ENCODE peak calls at places on chromosomes 4 and X, in four cellular contexts. E is fibroblast of pulmonary artery, A is mucosa of descending colon, G is heart right ventricle. O is an unnamed sample.

GRCh38 chr4:156568479-156568878 is 403.1 kb downstream of the PDGFC start:
- DNase-seq in A (no peak), E (no peak), G (no peak), O (no peak)

GRCh38 chr4:7399433-7400234 is 35.1 kb downstream of the PSAPL1 start:
- DNase-seq in G (no peak), A (no peak), E (no peak), O (no peak)

GRCh38 chrX:40099046-40099968 is 1.5 kb upstream of the BCOR start:
- DNase-seq in G (peak), E (no peak), A (peak), O (peak)

GRCh38 chr4:174314770-174315169 is 31.1 kb downstream of the CEP44 start:
- DNase-seq in E (peak), G (no peak), A (no peak), O (no peak)

GRCh38 chr4:128229458-128229805 is 58.2 kb downstream of the PGRMC2 start:
- DNase-seq in G (no peak), E (no peak), A (no peak), O (no peak)

GRCh38 chr4:1321946-1322650 is 24.9 kb upstream of the UVSSA start:
- DNase-seq in E (no peak), A (no peak), G (no peak), O (no peak)

GRCh38 chr4:14008494-14008893 is 381.0 kb upstream of the BOD1L1 start:
- DNase-seq in G (no peak), A (no peak), E (no peak), O (no peak)

GRCh38 chr4:113534698-113535097 is 226.8 kb downstream of the CAMK2D start:
- DNase-seq in G (no peak), E (peak), A (no peak), O (no peak)

GRCh38 chr4:84691170-84691691 is 108.3 kb downstream of the CDS1 start:
- DNase-seq in G (no peak), A (no peak), E (peak), O (no peak)

GRCh38 chrX:20066968-20067708 is 49.6 kb downstream of the MAP7D2 start:
- DNase-seq in E (peak), A (peak), G (no peak), O (no peak)

GRCh38 chrX:40153335-40154221 is 55.8 kb upstream of the BCOR start:
- DNase-seq in G (no peak), E (peak), A (peak), O (no peak)

GRCh38 chr4:140300271-140300970 is 73.0 kb upstream of the SCOC start:
- DNase-seq in E (peak), A (no peak), G (no peak), O (no peak)

GRCh38 chr4:110294165-110294564 is 95.8 kb upstream of the ELOVL6 start:
- DNase-seq in A (no peak), E (no peak), G (no peak), O (no peak)

GRCh38 chr4:184237612-184238011 is 19.9 kb upstream of the ENPP6 start:
- DNase-seq in G (no peak), A (no peak), E (no peak), O (no peak)

GRCh38 chrX:115226929-115227328 is 7.0 kb downstream of the LRCH2 start:
- DNase-seq in A (no peak), E (peak), G (no peak), O (no peak)

GRCh38 chr4:55087016-55087929 is 38.1 kb downstream of the KDR start:
- DNase-seq in E (no peak), A (no peak), G (no peak), O (no peak)

GRCh38 chrX:30888526-30889146 is 418 bp downstream of the TAB3 start:
- DNase-seq in A (peak), G (peak), E (no peak), O (no peak)

GRCh38 chrX:99468993-99469392 is 941.1 kb downstream of the PCDH19 start:
- DNase-seq in A (no peak), G (no peak), E (no peak), O (no peak)

GRCh38 chr4:168076989-168077725 is 15.2 kb upstream of the ANXA10 start:
- DNase-seq in E (peak), A (peak), G (peak), O (peak)

GRCh38 chrX:134846042-134846441 is 144.7 kb upstream of the SMIM10 start:
- DNase-seq in G (no peak), A (no peak), E (no peak), O (no peak)

GRCh38 chr4:38455092-38455855 is 208.7 kb upstream of the KLF3 start:
- DNase-seq in E (no peak), G (no peak), A (no peak), O (peak)

GRCh38 chrX:117990438-117990837 is 126.2 kb downstream of the KLHL13 start:
- DNase-seq in A (no peak), E (no peak), G (no peak), O (no peak)

GRCh38 chr4:118953276-118953675 is 64.6 kb downstream of the SYNPO2 start:
- DNase-seq in G (no peak), E (no peak), A (no peak), O (no peak)

GRCh38 chr4:8910100-8910821 is 38.6 kb upstream of the HMX1 start:
- DNase-seq in E (no peak), A (no peak), G (no peak), O (no peak)

GRCh38 chr4:113147498-113148231 is 98.2 kb downstream of the ANK2 start:
- DNase-seq in E (no peak), A (no peak), G (no peak), O (no peak)

GRCh38 chr4:186725422-186726149 is 1.9 kb upstream of the FAT1 start:
- DNase-seq in E (peak), G (peak), A (peak), O (no peak)

GRCh38 chrX:35711281-35711680 is 86.9 kb upstream of the MAGEB16 start:
- DNase-seq in A (no peak), G (no peak), E (peak), O (no peak)

GRCh38 chrX:20521245-20521644 is 254.5 kb upstream of the RPS6KA3 start:
- DNase-seq in A (no peak), E (peak), G (no peak), O (no peak)

GRCh38 chr4:166594326-166594946 is 639.9 kb downstream of the SPOCK3 start:
- DNase-seq in A (peak), G (peak), E (peak), O (no peak)

GRCh38 chr4:173498023-173498422 is 32.0 kb downstream of the HAND2 start:
- DNase-seq in G (no peak), A (no peak), E (no peak), O (peak)

GRCh38 chr4:2337896-2338295 is 76.0 kb upstream of the MXD4 start:
- DNase-seq in A (no peak), E (no peak), G (no peak), O (no peak)

GRCh38 chr4:134787315-134787714 is 585.7 kb upstream of the PABPC4L start:
- DNase-seq in G (no peak), A (no peak), E (peak), O (no peak)

GRCh38 chr4:150664935-150665334 is 83.0 kb downstream of the MAB21L2 start:
- DNase-seq in G (no peak), A (no peak), E (peak), O (no peak)

GRCh38 chr4:150673793-150674192 is 91.8 kb downstream of the MAB21L2 start:
- DNase-seq in E (no peak), G (no peak), A (no peak), O (no peak)

DNA sequence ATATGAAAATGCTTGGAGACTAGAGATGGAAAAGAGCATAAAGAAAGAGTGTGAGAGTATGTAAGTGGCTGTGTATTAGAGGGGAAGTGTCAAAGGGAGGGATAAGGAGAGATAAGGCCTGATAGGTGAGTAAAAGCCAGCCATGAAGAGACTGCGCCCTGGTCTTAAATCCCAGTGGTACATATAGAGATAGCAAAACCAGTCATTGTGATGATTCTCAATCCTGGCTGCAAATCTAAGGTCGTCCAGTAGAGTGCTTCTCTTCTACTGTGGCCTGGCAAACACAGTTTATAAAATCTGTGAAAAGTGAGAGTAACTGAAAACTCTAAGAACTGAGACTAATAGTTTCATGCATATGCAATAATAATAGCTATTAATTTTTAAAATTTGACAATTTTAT is 86.9 kb downstream of the MAB21L2 start:
- DNase-seq in A (no peak), G (no peak), E (no peak), O (no peak)
- TF ChIP-seq CTCF in A (no peak), G (no peak), E (peak), O (no peak)

DNA sequence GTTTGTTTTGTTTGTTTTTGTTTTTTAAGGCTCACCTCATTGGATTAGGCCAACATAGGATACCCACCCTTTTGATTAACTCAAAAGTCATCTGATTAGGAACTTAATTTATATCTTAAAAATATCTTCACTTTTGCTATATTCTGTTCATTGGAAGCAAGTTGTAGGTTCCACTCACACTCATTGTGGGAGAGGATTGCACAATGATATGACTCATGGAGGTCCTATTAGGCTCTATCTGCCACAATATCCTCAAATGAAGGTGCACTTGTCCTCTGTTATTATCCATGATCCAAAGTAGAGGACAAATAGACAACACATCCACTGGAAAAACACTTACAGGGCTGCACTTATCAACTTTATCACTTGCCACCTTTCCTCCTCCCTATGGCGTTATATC is 60.5 kb upstream of the ADAMTS3 start:
- DNase-seq in G (no peak), A (no peak), E (peak), O (no peak)
- TF ChIP-seq CTCF in G (no peak), A (no peak), E (no peak), O (no peak)

GRCh38 chr4:149914521-149915115 is 99.0 kb upstream of the IQCM start:
- DNase-seq in G (peak), A (peak), E (peak), O (peak)
- TF ChIP-seq CTCF in G (peak), A (peak), E (peak), O (peak)

GRCh38 chr4:111630705-111631104 is 514.5 kb upstream of the FAM241A start:
- DNase-seq in E (peak), A (no peak), G (no peak), O (no peak)
- TF ChIP-seq CTCF in E (peak), A (no peak), G (peak), O (no peak)

GRCh38 chr4:73868206-73869129 is 725 bp upstream of the CXCL1 start:
- DNase-seq in E (peak), A (peak), G (no peak), O (no peak)

GRCh38 chr4:73866236-73866635 is 3.0 kb upstream of the CXCL1 start:
- DNase-seq in G (no peak), A (no peak), E (no peak), O (no peak)

GRCh38 chr4:73865697-73866096 is 3.5 kb upstream of the CXCL1 start:
- DNase-seq in A (no peak), E (no peak), G (no peak), O (no peak)

GRCh38 chr4:73869130-73870055 is at the start of gene CXCL1:
- DNase-seq in G (peak), E (peak), A (peak), O (no peak)

GRCh38 chr4:73867783-73868182 is 1.4 kb upstream of the CXCL1 start:
- DNase-seq in A (peak), G (no peak), E (no peak), O (no peak)
- TF ChIP-seq CTCF in A (no peak), G (no peak), E (no peak), O (no peak)

GRCh38 chrX:52574416-52575275 is 57.8 kb upstream of the XAGE1B start:
- DNase-seq in A (peak), E (peak), G (no peak), O (peak)
- TF ChIP-seq CTCF in A (peak), E (peak), G (peak), O (peak)

DNA sequence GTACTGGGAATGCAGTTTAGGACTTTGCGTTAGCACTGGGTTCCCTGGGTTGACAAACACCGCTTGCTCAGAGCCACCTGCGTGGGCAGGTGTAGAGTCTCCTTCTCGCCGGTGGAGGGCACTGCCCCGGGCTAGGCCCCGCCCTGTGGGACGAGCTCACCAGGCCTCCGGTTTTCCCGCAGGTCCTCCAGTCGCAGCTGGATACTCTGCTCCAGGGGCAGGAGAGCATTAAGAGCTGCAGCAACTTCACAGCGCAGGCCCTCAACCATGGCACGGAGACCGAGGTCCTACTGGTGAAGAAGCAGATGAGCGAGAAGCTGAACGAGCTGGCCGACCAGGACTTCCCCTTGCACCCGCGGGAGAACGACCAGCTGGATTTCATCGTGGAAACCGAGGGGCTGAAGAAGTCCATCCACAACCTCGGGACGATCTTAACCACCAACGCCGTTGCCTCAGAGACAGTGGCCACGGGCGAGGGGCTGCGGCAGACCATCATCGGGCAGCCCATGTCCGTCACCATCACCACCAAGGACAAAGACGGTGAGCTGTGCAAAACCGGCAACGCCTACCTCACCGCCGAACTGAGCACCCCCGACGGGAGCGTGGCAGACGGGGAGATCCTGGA is 49.2 kb upstream of the MND1 start:
- DNase-seq in A (no peak), G (no peak), E (no peak), O (no peak)
- TF ChIP-seq CTCF in A (no peak), G (no peak), E (no peak), O (no peak)

GRCh38 chr4:20251796-20252655 is at the start of gene SLIT2:
- DNase-seq in G (peak), A (peak), E (peak), O (no peak)

GRCh38 chr4:20252656-20253271 is 1.1 kb downstream of the SLIT2 start:
- DNase-seq in E (peak), A (no peak), G (peak), O (no peak)

GRCh38 chr4:20248155-20248558 is 3.5 kb upstream of the SLIT2 start:
- DNase-seq in E (peak), A (no peak), G (no peak), O (peak)

GRCh38 chr4:20251061-20251795 is 477 bp upstream of the SLIT2 start:
- DNase-seq in G (no peak), A (no peak), E (peak), O (no peak)

DNA sequence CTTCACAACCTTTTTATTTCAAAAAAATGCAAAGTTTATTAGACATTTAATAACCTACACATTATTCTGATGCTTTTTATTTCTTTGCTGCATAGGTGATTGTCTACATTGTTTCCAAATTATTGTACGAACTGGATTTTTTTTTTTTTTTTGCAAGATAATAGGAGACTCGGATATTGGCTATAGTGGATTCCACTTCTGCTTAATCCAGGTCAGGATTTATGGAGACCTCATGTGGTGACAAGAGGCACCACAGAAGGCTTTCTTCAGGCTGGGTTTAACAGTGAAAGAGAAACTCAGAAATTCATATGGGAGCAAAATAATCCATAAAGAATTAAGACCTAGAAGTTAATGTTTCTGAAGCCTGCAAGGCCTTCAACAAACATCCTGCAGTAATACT is 2.4 kb upstream of the SLIT2 start:
- DNase-seq in A (no peak), E (peak), G (no peak), O (no peak)
- TF ChIP-seq CTCF in A (no peak), E (peak), G (peak), O (no peak)

O was measured in GM12864.